ENCODE peak calls at places on chromosomes 11 and 22, in eight cellular contexts. K is left lung, Q is heart left ventricle, N is astrocyte, A is heart right ventricle, V is uterus, U is A549, I is GM23338. C is an unnamed sample.

GRCh38 chr11:43010042-43010441 is 301.8 kb upstream of the API5 start:
- DNase-seq in K (no peak), Q (no peak), N (no peak), A (no peak), V (no peak), U (no peak), I (no peak), C (no peak)

GRCh38 chr11:58574851-58575250 is 805 bp downstream of the LPXN start:
- DNase-seq in K (no peak), Q (no peak), N (peak; percentile 74), A (no peak), V (no peak), U (no peak), I (no peak), C (no peak)

GRCh38 chr11:65454311-65454695 is 31.7 kb downstream of the NEAT1 start:
- DNase-seq in K (peak; percentile 33), Q (no peak), N (peak; percentile 54), A (no peak), V (no peak), U (no peak), I (no peak), C (peak; percentile 72)

GRCh38 chr11:95299078-95299611 is 68.1 kb upstream of the SESN3 start:
- DNase-seq in K (no peak), Q (no peak), N (peak; percentile 81), A (no peak), V (no peak), U (no peak), I (no peak), C (no peak)

GRCh38 chr11:30422389-30422788 is 99.5 kb downstream of the ARL14EP start:
- DNase-seq in K (no peak), Q (no peak), N (no peak), A (no peak), V (no peak), U (no peak), I (no peak), C (no peak)

GRCh38 chr22:45515678-45516077 is 13.0 kb downstream of the FBLN1 start:
- DNase-seq in K (no peak), Q (no peak), N (no peak), A (no peak), V (no peak), U (no peak), I (no peak), C (no peak)

GRCh38 chr22:41873391-41873790 is 40.5 kb downstream of the SREBF2 start:
- DNase-seq in K (no peak), Q (no peak), N (no peak), A (no peak), V (no peak), U (no peak), I (no peak), C (no peak)

GRCh38 chr11:46801694-46802093 is 44.4 kb downstream of the CKAP5 start:
- DNase-seq in K (no peak), Q (no peak), N (no peak), A (no peak), V (no peak), U (no peak), I (no peak), C (no peak)

GRCh38 chr11:40129276-40129675 is 1330.2 kb downstream of the LRRC4C start:
- DNase-seq in K (no peak), Q (no peak), N (no peak), A (no peak), V (no peak), U (no peak), I (peak; percentile 58), C (no peak)

GRCh38 chr11:79864882-79865281 is 424.1 kb upstream of the TENM4 start:
- DNase-seq in K (no peak), Q (no peak), N (no peak), A (no peak), V (no peak), U (no peak), I (no peak), C (no peak)

GRCh38 chr11:17352925-17353227 is 1.3 kb downstream of the NCR3LG1 start:
- DNase-seq in K (peak; percentile 49), Q (peak; percentile 64), N (no peak), A (peak; percentile 29), V (peak; percentile 25), U (peak; percentile 63), I (peak; percentile 43), C (peak; percentile 69)

GRCh38 chr11:46600162-46600561 is 6.3 kb upstream of the AMBRA1 start:
- DNase-seq in K (no peak), Q (no peak), N (no peak), A (no peak), V (no peak), U (no peak), I (no peak), C (no peak)

GRCh38 chr22:19749876-19750275 is 10.7 kb upstream of the TBX1 start:
- DNase-seq in K (no peak), Q (no peak), N (no peak), A (no peak), V (no peak), U (no peak), I (no peak), C (no peak)

GRCh38 chr22:26550498-26551033 is 38.3 kb upstream of the TFIP11 start:
- DNase-seq in K (peak; percentile 78), Q (no peak), N (peak; percentile 99), A (peak; percentile 67), V (peak; percentile 19), U (no peak), I (peak; percentile 36), C (peak; percentile 52)

GRCh38 chr11:110026823-110027626 is 66.2 kb upstream of the ZC3H12C start:
- DNase-seq in K (peak; percentile 38), Q (no peak), N (no peak), A (no peak), V (no peak), U (no peak), I (no peak), C (peak; percentile 54)

GRCh38 chr11:6604081-6604626 is 580 bp downstream of the ILK start:
- DNase-seq in K (no peak), Q (peak; percentile 63), N (peak; percentile 46), A (peak; percentile 61), V (no peak), U (peak; percentile 47), I (peak; percentile 59), C (peak; percentile 78)

GRCh38 chr11:125433454-125434121 is 62.5 kb downstream of the FEZ1 start:
- DNase-seq in K (no peak), Q (no peak), N (peak; percentile 47), A (peak; percentile 50), V (peak; percentile 31), U (peak; percentile 45), I (peak; percentile 89), C (peak; percentile 61)

GRCh38 chr22:39315389-39315788 is 4.0 kb downstream of the RPL3 start:
- DNase-seq in K (no peak), Q (no peak), N (no peak), A (no peak), V (no peak), U (no peak), I (no peak), C (no peak)

GRCh38 chr11:134244593-134244992 is 8.6 kb downstream of the THYN1 start:
- DNase-seq in K (no peak), Q (no peak), N (no peak), A (no peak), V (no peak), U (no peak), I (peak; percentile 44), C (no peak)

GRCh38 chr22:48077699-48078098 is 1315.2 kb downstream of the TBC1D22A start:
- DNase-seq in K (no peak), Q (no peak), N (no peak), A (no peak), V (no peak), U (no peak), I (no peak), C (no peak)
- TF ChIP-seq CTCF in K (no peak), Q (no peak), N (no peak), A (no peak), V (no peak), U (no peak), I (no peak), C (no peak)

GRCh38 chr22:50309601-50309991 is 2.1 kb upstream of the PLXNB2 start:
- DNase-seq in K (peak; percentile 26), Q (peak; percentile 62), N (no peak), A (no peak), V (no peak), U (no peak), I (no peak), C (no peak)
- H3K4me1 ChIP-seq in K (peaks cover 46% of the 10 kb centered on the region), Q (peaks cover 39% of the 10 kb centered on the region), N (peaks cover 32% of the 10 kb centered on the region), A (peaks cover 46% of the 10 kb centered on the region), V (peaks cover 27% of the 10 kb centered on the region), U (peaks cover 26% of the 10 kb centered on the region), I (peaks cover 15% of the 10 kb centered on the region), C (peaks cover 35% of the 10 kb centered on the region)

DNA sequence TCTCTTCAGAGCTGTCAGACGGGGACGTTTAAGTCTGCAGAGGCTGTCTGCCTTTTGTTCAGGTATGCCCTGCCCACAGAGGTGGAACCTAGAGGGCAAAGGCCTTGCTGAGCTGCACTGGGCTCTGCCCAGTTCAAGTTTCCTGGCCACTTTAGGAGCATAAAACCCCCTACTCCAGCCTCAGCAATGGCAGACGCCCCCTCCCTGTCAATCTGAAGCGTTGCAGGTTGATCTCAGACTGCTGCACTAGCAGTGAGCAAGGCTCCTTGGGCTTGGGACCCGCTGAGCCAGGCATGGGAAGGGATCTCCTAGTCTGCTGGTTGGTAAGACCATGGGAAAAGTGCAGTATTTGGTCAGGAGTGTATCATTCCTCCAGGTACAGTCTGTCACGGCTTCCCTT is 66.6 kb upstream of the TP53I11 start:
- DNase-seq in K (no peak), Q (no peak), N (no peak), A (no peak), V (no peak), U (no peak), I (peak; percentile 77), C (no peak)
- TF ChIP-seq CTCF in K (no peak), Q (no peak), N (no peak), A (no peak), V (no peak), U (no peak), I (peak; percentile 79), C (no peak)

GRCh38 chr11:57438345-57439280 is 11.7 kb upstream of the SLC43A3 start:
- DNase-seq in K (no peak), Q (peak; percentile 25), N (no peak), A (no peak), V (no peak), U (no peak), I (no peak), C (no peak)

GRCh38 chr11:57439786-57440185 is 12.9 kb upstream of the SLC43A3 start:
- DNase-seq in K (no peak), Q (no peak), N (no peak), A (no peak), V (no peak), U (no peak), I (no peak), C (no peak)

GRCh38 chr11:57434640-57435546 is 8.0 kb upstream of the SLC43A3 start:
- DNase-seq in K (peak; percentile 33), Q (no peak), N (peak; percentile 90), A (no peak), V (no peak), U (peak; percentile 69), I (no peak), C (no peak)

GRCh38 chr11:57432714-57433163 is 5.8 kb upstream of the SLC43A3 start:
- DNase-seq in K (peak; percentile 77), Q (peak; percentile 44), N (peak; percentile 90), A (no peak), V (no peak), U (no peak), I (no peak), C (no peak)

DNA sequence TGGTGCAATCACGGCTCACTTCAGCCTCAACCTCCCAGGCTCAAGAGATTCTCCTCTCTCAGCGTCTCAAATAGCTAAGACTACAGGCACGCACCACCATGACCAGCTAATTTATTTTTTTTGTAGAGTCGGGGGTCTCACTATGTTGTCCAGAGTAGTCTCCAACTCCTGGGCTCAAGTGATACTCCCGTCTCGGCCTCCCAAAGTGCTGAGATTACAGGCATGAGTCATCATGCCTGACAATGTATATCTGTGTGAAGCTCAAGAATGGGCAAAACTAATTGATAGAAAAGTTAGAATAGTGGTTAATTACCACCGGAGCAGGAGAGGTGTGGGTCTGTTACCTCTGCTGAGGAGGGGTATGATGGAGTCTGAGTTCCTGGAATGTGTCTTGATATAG is 9.1 kb upstream of the SLC43A3 start:
- DNase-seq in K (no peak), Q (peak; percentile 15), N (no peak), A (no peak), V (no peak), U (no peak), I (no peak), C (no peak)
- H3K4me1 ChIP-seq in K (peaks cover 45% of the 10 kb centered on the region), Q (no peaks in the 10 kb centered on the region), N (peaks cover 12% of the 10 kb centered on the region), A (no peaks in the 10 kb centered on the region), V (no peaks in the 10 kb centered on the region), U (peaks cover 36% of the 10 kb centered on the region), I (no peaks in the 10 kb centered on the region), C (no peaks in the 10 kb centered on the region)

C was measured in tibial artery.